ENCODE peak calls at places on chromosomes 12 and 14, in seven cellular contexts. One of them, this sample, is unnamed.

GRCh38 chr12:77488041-77488620 is 342.6 kb upstream of the NAV3 start:
- DNase-seq in activated CD4-positive, alpha-beta T cell treated with anti-CD3 and anti-CD28 coated beads, Interleukin-2, amount 10 ng/mL, durations not matched to agents 7 days and 5 days: no peak
- DNase-seq in astrocyte: peak
- DNase-seq in left kidney: peak
- DNase-seq in SHP77: no peak
- DNase-seq in sciatic nerve: no peak
- DNase-seq in substantia nigra: no peak
- DNase-seq in this sample: no peak

GRCh38 chr12:52210186-52210924 is 18.5 kb upstream of the KRT80 start:
- DNase-seq in astrocyte: peak
- DNase-seq in substantia nigra: no peak
- DNase-seq in SHP77: no peak
- DNase-seq in left kidney: no peak
- DNase-seq in activated CD4-positive, alpha-beta T cell treated with anti-CD3 and anti-CD28 coated beads, Interleukin-2, amount 10 ng/mL, durations not matched to agents 7 days and 5 days: no peak
- DNase-seq in sciatic nerve: no peak
- DNase-seq in this sample: peak

GRCh38 chr12:13436696-13437391 is 240.3 kb downstream of the EMP1 start:
- DNase-seq in activated CD4-positive, alpha-beta T cell treated with anti-CD3 and anti-CD28 coated beads, Interleukin-2, amount 10 ng/mL, durations not matched to agents 7 days and 5 days: no peak
- DNase-seq in substantia nigra: no peak
- DNase-seq in left kidney: no peak
- DNase-seq in astrocyte: peak
- DNase-seq in sciatic nerve: no peak
- DNase-seq in SHP77: no peak
- DNase-seq in this sample: peak

GRCh38 chr12:107329569-107330324 is 236.4 kb upstream of the CRY1 start:
- DNase-seq in substantia nigra: no peak
- DNase-seq in astrocyte: no peak
- DNase-seq in SHP77: no peak
- DNase-seq in activated CD4-positive, alpha-beta T cell treated with anti-CD3 and anti-CD28 coated beads, Interleukin-2, amount 10 ng/mL, durations not matched to agents 7 days and 5 days: no peak
- DNase-seq in sciatic nerve: no peak
- DNase-seq in left kidney: no peak
- DNase-seq in this sample: peak

GRCh38 chr12:14952295-14952995 is 9.0 kb downstream of the ARHGDIB start:
- DNase-seq in substantia nigra: no peak
- DNase-seq in activated CD4-positive, alpha-beta T cell treated with anti-CD3 and anti-CD28 coated beads, Interleukin-2, amount 10 ng/mL, durations not matched to agents 7 days and 5 days: peak
- DNase-seq in sciatic nerve: no peak
- DNase-seq in left kidney: peak
- DNase-seq in astrocyte: peak
- DNase-seq in SHP77: no peak
- DNase-seq in this sample: peak

GRCh38 chr12:2306012-2306411 is 253.2 kb downstream of the CACNA1C start:
- DNase-seq in astrocyte: peak
- DNase-seq in left kidney: peak
- DNase-seq in activated CD4-positive, alpha-beta T cell treated with anti-CD3 and anti-CD28 coated beads, Interleukin-2, amount 10 ng/mL, durations not matched to agents 7 days and 5 days: no peak
- DNase-seq in SHP77: no peak
- DNase-seq in substantia nigra: no peak
- DNase-seq in sciatic nerve: no peak
- DNase-seq in this sample: no peak

GRCh38 chr12:50635857-50636256 is 128.0 kb upstream of the ATF1 start:
- DNase-seq in astrocyte: no peak
- DNase-seq in activated CD4-positive, alpha-beta T cell treated with anti-CD3 and anti-CD28 coated beads, Interleukin-2, amount 10 ng/mL, durations not matched to agents 7 days and 5 days: no peak
- DNase-seq in sciatic nerve: no peak
- DNase-seq in left kidney: no peak
- DNase-seq in SHP77: no peak
- DNase-seq in substantia nigra: no peak
- DNase-seq in this sample: no peak

GRCh38 chr12:18400186-18400585 is 138.9 kb downstream of the PIK3C2G start:
- DNase-seq in left kidney: no peak
- DNase-seq in substantia nigra: no peak
- DNase-seq in astrocyte: peak
- DNase-seq in activated CD4-positive, alpha-beta T cell treated with anti-CD3 and anti-CD28 coated beads, Interleukin-2, amount 10 ng/mL, durations not matched to agents 7 days and 5 days: no peak
- DNase-seq in sciatic nerve: no peak
- DNase-seq in SHP77: no peak
- DNase-seq in this sample: peak

GRCh38 chr12:26338574-26339572 is 143.5 kb downstream of the SSPN start:
- DNase-seq in substantia nigra: peak
- DNase-seq in SHP77: no peak
- DNase-seq in left kidney: no peak
- DNase-seq in activated CD4-positive, alpha-beta T cell treated with anti-CD3 and anti-CD28 coated beads, Interleukin-2, amount 10 ng/mL, durations not matched to agents 7 days and 5 days: no peak
- DNase-seq in astrocyte: peak
- DNase-seq in sciatic nerve: no peak
- DNase-seq in this sample: peak

GRCh38 chr12:95473440-95473946 is 459 bp upstream of the METAP2 start:
- DNase-seq in SHP77: peak
- DNase-seq in substantia nigra: peak
- DNase-seq in left kidney: peak
- DNase-seq in astrocyte: no peak
- DNase-seq in sciatic nerve: no peak
- DNase-seq in activated CD4-positive, alpha-beta T cell treated with anti-CD3 and anti-CD28 coated beads, Interleukin-2, amount 10 ng/mL, durations not matched to agents 7 days and 5 days: peak
- DNase-seq in this sample: peak

GRCh38 chr12:57147641-57147944 is 174 bp upstream of the LRP1-AS start:
- DNase-seq in astrocyte: no peak
- DNase-seq in sciatic nerve: no peak
- DNase-seq in SHP77: no peak
- DNase-seq in left kidney: peak
- DNase-seq in activated CD4-positive, alpha-beta T cell treated with anti-CD3 and anti-CD28 coated beads, Interleukin-2, amount 10 ng/mL, durations not matched to agents 7 days and 5 days: no peak
- DNase-seq in substantia nigra: peak
- DNase-seq in this sample: no peak

GRCh38 chr12:55829967-55830600 is 697 bp upstream of the DNAJC14 start:
- DNase-seq in activated CD4-positive, alpha-beta T cell treated with anti-CD3 and anti-CD28 coated beads, Interleukin-2, amount 10 ng/mL, durations not matched to agents 7 days and 5 days: peak
- DNase-seq in substantia nigra: peak
- DNase-seq in SHP77: no peak
- DNase-seq in astrocyte: no peak
- DNase-seq in left kidney: peak
- DNase-seq in sciatic nerve: peak
- DNase-seq in this sample: no peak

GRCh38 chr12:52337054-52337453 is 15.9 kb upstream of the KRT83 start:
- DNase-seq in activated CD4-positive, alpha-beta T cell treated with anti-CD3 and anti-CD28 coated beads, Interleukin-2, amount 10 ng/mL, durations not matched to agents 7 days and 5 days: no peak
- DNase-seq in SHP77: no peak
- DNase-seq in substantia nigra: no peak
- DNase-seq in sciatic nerve: no peak
- DNase-seq in astrocyte: peak
- DNase-seq in left kidney: no peak
- DNase-seq in this sample: peak

GRCh38 chr12:78494911-78495310 is 369.7 kb upstream of the SYT1 start:
- DNase-seq in astrocyte: peak
- DNase-seq in sciatic nerve: no peak
- DNase-seq in left kidney: peak
- DNase-seq in substantia nigra: no peak
- DNase-seq in SHP77: no peak
- DNase-seq in activated CD4-positive, alpha-beta T cell treated with anti-CD3 and anti-CD28 coated beads, Interleukin-2, amount 10 ng/mL, durations not matched to agents 7 days and 5 days: no peak
- DNase-seq in this sample: peak

GRCh38 chr12:18462437-18462836 is 201.1 kb downstream of the PIK3C2G start:
- DNase-seq in astrocyte: peak
- DNase-seq in left kidney: peak
- DNase-seq in substantia nigra: no peak
- DNase-seq in SHP77: no peak
- DNase-seq in sciatic nerve: no peak
- DNase-seq in activated CD4-positive, alpha-beta T cell treated with anti-CD3 and anti-CD28 coated beads, Interleukin-2, amount 10 ng/mL, durations not matched to agents 7 days and 5 days: no peak
- DNase-seq in this sample: peak

GRCh38 chr14:91354979-91355685 is 62.5 kb downstream of the CCDC88C start:
- DNase-seq in left kidney: no peak
- DNase-seq in astrocyte: no peak
- DNase-seq in sciatic nerve: no peak
- DNase-seq in substantia nigra: no peak
- DNase-seq in activated CD4-positive, alpha-beta T cell treated with anti-CD3 and anti-CD28 coated beads, Interleukin-2, amount 10 ng/mL, durations not matched to agents 7 days and 5 days: no peak
- DNase-seq in SHP77: peak
- DNase-seq in this sample: no peak

GRCh38 chr14:93638790-93639189 is 149.5 kb downstream of the PRIMA1 start:
- DNase-seq in astrocyte: no peak
- DNase-seq in substantia nigra: no peak
- DNase-seq in left kidney: no peak
- DNase-seq in SHP77: no peak
- DNase-seq in sciatic nerve: no peak
- DNase-seq in activated CD4-positive, alpha-beta T cell treated with anti-CD3 and anti-CD28 coated beads, Interleukin-2, amount 10 ng/mL, durations not matched to agents 7 days and 5 days: no peak
- DNase-seq in this sample: no peak

GRCh38 chr12:110012137-110012536 is 12.9 kb downstream of the ANKRD13A start:
- DNase-seq in left kidney: peak
- DNase-seq in astrocyte: no peak
- DNase-seq in SHP77: no peak
- DNase-seq in substantia nigra: no peak
- DNase-seq in activated CD4-positive, alpha-beta T cell treated with anti-CD3 and anti-CD28 coated beads, Interleukin-2, amount 10 ng/mL, durations not matched to agents 7 days and 5 days: no peak
- DNase-seq in sciatic nerve: no peak
- DNase-seq in this sample: peak

GRCh38 chr14:64416348-64416932 is 28.3 kb downstream of the MTHFD1 start:
- DNase-seq in SHP77: no peak
- DNase-seq in substantia nigra: no peak
- DNase-seq in sciatic nerve: no peak
- DNase-seq in activated CD4-positive, alpha-beta T cell treated with anti-CD3 and anti-CD28 coated beads, Interleukin-2, amount 10 ng/mL, durations not matched to agents 7 days and 5 days: no peak
- DNase-seq in astrocyte: no peak
- DNase-seq in left kidney: no peak
- DNase-seq in this sample: no peak